ENCODE peak calls at places on chromosomes 2 and 18, in nine cellular contexts. One of them, this sample, is unnamed.
A peak's percentile ranks its signal among the peaks of the same experiment; 100 is the strongest.

GRCh38 chr2:96399342-96400048 is 63.9 kb downstream of the NCAPH start:
- DNase-seq in BE2C: no peak
- DNase-seq in activated CD8-positive, alpha-beta T cell treated with anti-CD3 and anti-CD28 coated beads for 36 hours: no peak
- DNase-seq in IMR-90: no peak
- DNase-seq in neural progenitor cell: peak; percentile 25
- DNase-seq in choroid plexus epithelial cell: no peak
- DNase-seq in nephron progenitor cell: no peak
- DNase-seq in dorsolateral prefrontal cortex: no peak
- DNase-seq in PC-9: no peak
- DNase-seq in this sample: no peak

GRCh38 chr2:207256476-207257207 is 90.9 kb upstream of the KLF7 start:
- DNase-seq in PC-9: no peak
- DNase-seq in dorsolateral prefrontal cortex: no peak
- DNase-seq in nephron progenitor cell: no peak
- DNase-seq in choroid plexus epithelial cell: peak; percentile 66
- DNase-seq in IMR-90: peak; percentile 71
- DNase-seq in neural progenitor cell: no peak
- DNase-seq in activated CD8-positive, alpha-beta T cell treated with anti-CD3 and anti-CD28 coated beads for 36 hours: no peak
- DNase-seq in BE2C: peak; percentile 72
- DNase-seq in this sample: no peak

GRCh38 chr18:26504831-26505230 is 43.5 kb downstream of the KCTD1 start:
- DNase-seq in nephron progenitor cell: no peak
- DNase-seq in neural progenitor cell: no peak
- DNase-seq in IMR-90: no peak
- DNase-seq in PC-9: no peak
- DNase-seq in BE2C: no peak
- DNase-seq in dorsolateral prefrontal cortex: no peak
- DNase-seq in activated CD8-positive, alpha-beta T cell treated with anti-CD3 and anti-CD28 coated beads for 36 hours: no peak
- DNase-seq in choroid plexus epithelial cell: no peak
- DNase-seq in this sample: no peak

GRCh38 chr18:54069729-54070128 is 154.7 kb downstream of the MBD2 start:
- DNase-seq in nephron progenitor cell: no peak
- DNase-seq in dorsolateral prefrontal cortex: no peak
- DNase-seq in PC-9: no peak
- DNase-seq in activated CD8-positive, alpha-beta T cell treated with anti-CD3 and anti-CD28 coated beads for 36 hours: no peak
- DNase-seq in choroid plexus epithelial cell: no peak
- DNase-seq in neural progenitor cell: no peak
- DNase-seq in BE2C: no peak
- DNase-seq in IMR-90: no peak
- DNase-seq in this sample: no peak

GRCh38 chr2:42191285-42192009 is 22.3 kb downstream of the EML4 start:
- DNase-seq in activated CD8-positive, alpha-beta T cell treated with anti-CD3 and anti-CD28 coated beads for 36 hours: no peak
- DNase-seq in choroid plexus epithelial cell: no peak
- DNase-seq in nephron progenitor cell: no peak
- DNase-seq in PC-9: no peak
- DNase-seq in IMR-90: no peak
- DNase-seq in neural progenitor cell: no peak
- DNase-seq in dorsolateral prefrontal cortex: no peak
- DNase-seq in BE2C: no peak
- DNase-seq in this sample: no peak

GRCh38 chr18:75125359-75126331 is 83.3 kb downstream of the PTGR3 start:
- DNase-seq in neural progenitor cell: no peak
- DNase-seq in nephron progenitor cell: no peak
- DNase-seq in activated CD8-positive, alpha-beta T cell treated with anti-CD3 and anti-CD28 coated beads for 36 hours: no peak
- DNase-seq in PC-9: no peak
- DNase-seq in IMR-90: no peak
- DNase-seq in BE2C: peak; percentile 46
- DNase-seq in choroid plexus epithelial cell: no peak
- DNase-seq in dorsolateral prefrontal cortex: no peak
- DNase-seq in this sample: no peak

GRCh38 chr18:22983175-22983574 is 50.0 kb downstream of the RBBP8 start:
- DNase-seq in PC-9: no peak
- DNase-seq in IMR-90: peak; percentile 64
- DNase-seq in BE2C: no peak
- DNase-seq in dorsolateral prefrontal cortex: no peak
- DNase-seq in activated CD8-positive, alpha-beta T cell treated with anti-CD3 and anti-CD28 coated beads for 36 hours: no peak
- DNase-seq in neural progenitor cell: peak; percentile 2
- DNase-seq in nephron progenitor cell: no peak
- DNase-seq in choroid plexus epithelial cell: peak; percentile 78
- DNase-seq in this sample: peak; percentile 23

GRCh38 chr2:152126664-152127063 is 27.8 kb upstream of the CACNB4 start:
- DNase-seq in activated CD8-positive, alpha-beta T cell treated with anti-CD3 and anti-CD28 coated beads for 36 hours: peak; percentile 20
- DNase-seq in nephron progenitor cell: no peak
- DNase-seq in dorsolateral prefrontal cortex: no peak
- DNase-seq in PC-9: no peak
- DNase-seq in neural progenitor cell: no peak
- DNase-seq in IMR-90: no peak
- DNase-seq in BE2C: peak; percentile 2
- DNase-seq in choroid plexus epithelial cell: no peak
- DNase-seq in this sample: no peak

GRCh38 chr2:224360801-224361251 is 41.1 kb downstream of the FAM124B start:
- DNase-seq in BE2C: no peak
- DNase-seq in choroid plexus epithelial cell: no peak
- DNase-seq in nephron progenitor cell: no peak
- DNase-seq in dorsolateral prefrontal cortex: no peak
- DNase-seq in PC-9: no peak
- DNase-seq in activated CD8-positive, alpha-beta T cell treated with anti-CD3 and anti-CD28 coated beads for 36 hours: no peak
- DNase-seq in neural progenitor cell: no peak
- DNase-seq in IMR-90: no peak
- DNase-seq in this sample: no peak

DNA sequence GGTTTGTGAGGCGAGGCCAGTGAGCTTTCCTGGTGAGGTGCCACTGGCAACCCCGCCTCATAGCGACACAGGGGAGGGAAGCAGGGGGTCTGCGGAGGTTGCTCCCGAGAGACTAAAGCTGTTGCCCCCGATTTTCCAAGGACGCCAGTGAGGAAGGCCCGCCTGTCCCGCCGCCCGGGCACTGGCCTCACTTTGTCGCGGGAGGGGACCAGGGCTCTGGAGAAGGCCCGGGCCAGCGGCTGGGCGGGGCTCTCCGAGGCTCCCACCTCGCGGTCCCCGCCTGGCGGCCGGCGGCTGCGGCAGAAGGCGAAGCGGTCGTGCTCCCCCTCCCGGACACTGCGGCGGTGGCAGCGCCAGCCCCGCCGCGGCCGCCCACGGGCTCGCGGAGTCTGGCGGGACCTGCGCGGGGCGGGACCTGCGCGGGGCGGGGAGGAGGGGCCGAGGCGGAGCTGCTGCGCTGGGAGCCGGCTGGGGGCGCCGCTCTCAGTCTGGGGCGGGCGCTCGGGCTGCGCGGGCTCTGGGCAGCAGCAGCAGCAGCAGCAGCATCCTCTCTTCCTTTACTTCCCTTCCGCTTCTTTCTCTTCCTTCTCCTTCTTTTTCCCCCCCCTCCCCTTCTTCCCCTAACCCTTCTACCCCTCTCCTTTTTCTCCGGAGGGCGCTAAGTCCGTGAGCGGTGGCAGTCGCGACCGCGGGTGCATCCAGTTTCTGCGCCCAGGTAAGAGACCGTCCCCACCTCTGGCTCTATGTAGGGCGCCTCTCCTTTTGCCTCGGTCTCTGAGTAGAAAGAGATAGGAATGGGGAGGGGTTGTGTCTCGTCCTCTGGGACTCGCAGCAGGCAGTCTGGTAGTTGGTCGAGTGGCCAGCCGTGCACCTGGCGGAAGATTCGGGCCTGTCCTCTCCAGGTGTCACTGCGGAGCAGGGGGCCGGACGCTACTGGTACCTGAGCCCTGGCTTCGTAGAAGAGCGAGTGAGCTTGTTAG is at the start of gene MAP2:
- DNase-seq in dorsolateral prefrontal cortex: peak; percentile 81
- DNase-seq in nephron progenitor cell: peak; percentile 92
- DNase-seq in choroid plexus epithelial cell: peak; percentile 81
- DNase-seq in IMR-90: peak; percentile 60
- DNase-seq in BE2C: peak; percentile 94
- DNase-seq in PC-9: peak; percentile 88
- DNase-seq in activated CD8-positive, alpha-beta T cell treated with anti-CD3 and anti-CD28 coated beads for 36 hours: peak; percentile 66
- DNase-seq in neural progenitor cell: peak; percentile 96
- DNase-seq in this sample: peak; percentile 90
- TF ChIP-seq CTCF in dorsolateral prefrontal cortex: peak; percentile 65
- TF ChIP-seq CTCF in nephron progenitor cell: peak; percentile 52
- TF ChIP-seq CTCF in choroid plexus epithelial cell: peak; percentile 55
- TF ChIP-seq CTCF in IMR-90: peak; percentile 99
- TF ChIP-seq CTCF in BE2C: peak; percentile 68
- TF ChIP-seq CTCF in PC-9: peak; percentile 36
- TF ChIP-seq CTCF in activated CD8-positive, alpha-beta T cell treated with anti-CD3 and anti-CD28 coated beads for 36 hours: peak; percentile 66
- TF ChIP-seq CTCF in neural progenitor cell: peak; percentile 90
- TF ChIP-seq CTCF in this sample: peak; percentile 84

DNA sequence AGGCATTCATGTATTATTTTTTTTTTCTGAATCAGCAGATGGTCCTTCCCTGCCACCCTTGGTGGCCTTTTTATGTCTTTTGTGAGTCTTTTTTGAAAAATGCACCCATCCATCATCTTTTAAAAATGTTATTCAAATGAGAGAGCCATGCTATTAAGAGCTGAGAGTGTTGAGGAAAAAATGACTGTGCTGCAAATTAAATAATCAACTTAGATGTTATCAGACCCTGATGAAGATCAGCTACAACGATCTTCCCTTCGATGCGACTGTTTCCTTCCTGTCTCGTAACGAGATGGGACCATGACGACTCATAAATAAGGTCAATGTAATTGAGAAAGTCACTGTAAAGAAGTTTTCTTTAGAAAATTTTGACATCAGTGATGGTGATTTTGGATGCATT is 44.4 kb downstream of the TRIB2 start:
- DNase-seq in nephron progenitor cell: no peak
- DNase-seq in BE2C: no peak
- DNase-seq in choroid plexus epithelial cell: no peak
- DNase-seq in activated CD8-positive, alpha-beta T cell treated with anti-CD3 and anti-CD28 coated beads for 36 hours: no peak
- DNase-seq in dorsolateral prefrontal cortex: no peak
- DNase-seq in neural progenitor cell: no peak
- DNase-seq in IMR-90: no peak
- DNase-seq in PC-9: no peak
- DNase-seq in this sample: no peak
- TF ChIP-seq CTCF in nephron progenitor cell: no peak
- TF ChIP-seq CTCF in BE2C: no peak
- TF ChIP-seq CTCF in choroid plexus epithelial cell: no peak
- TF ChIP-seq CTCF in activated CD8-positive, alpha-beta T cell treated with anti-CD3 and anti-CD28 coated beads for 36 hours: no peak
- TF ChIP-seq CTCF in dorsolateral prefrontal cortex: no peak
- TF ChIP-seq CTCF in neural progenitor cell: no peak
- TF ChIP-seq CTCF in IMR-90: no peak
- TF ChIP-seq CTCF in PC-9: no peak
- TF ChIP-seq CTCF in this sample: no peak

GRCh38 chr18:62399781-62400308 is 74.7 kb downstream of the TNFRSF11A start:
- DNase-seq in PC-9: peak; percentile 24
- DNase-seq in activated CD8-positive, alpha-beta T cell treated with anti-CD3 and anti-CD28 coated beads for 36 hours: no peak
- DNase-seq in dorsolateral prefrontal cortex: no peak
- DNase-seq in neural progenitor cell: peak; percentile 57
- DNase-seq in BE2C: no peak
- DNase-seq in nephron progenitor cell: no peak
- DNase-seq in choroid plexus epithelial cell: peak; percentile 22
- DNase-seq in IMR-90: no peak
- DNase-seq in this sample: no peak
- TF ChIP-seq CTCF in PC-9: peak; percentile 68
- TF ChIP-seq CTCF in activated CD8-positive, alpha-beta T cell treated with anti-CD3 and anti-CD28 coated beads for 36 hours: no peak
- TF ChIP-seq CTCF in dorsolateral prefrontal cortex: no peak
- TF ChIP-seq CTCF in neural progenitor cell: peak; percentile 51
- TF ChIP-seq CTCF in BE2C: no peak
- TF ChIP-seq CTCF in nephron progenitor cell: peak; percentile 31
- TF ChIP-seq CTCF in choroid plexus epithelial cell: peak; percentile 46
- TF ChIP-seq CTCF in IMR-90: peak; percentile 1
- TF ChIP-seq CTCF in this sample: no peak

DNA sequence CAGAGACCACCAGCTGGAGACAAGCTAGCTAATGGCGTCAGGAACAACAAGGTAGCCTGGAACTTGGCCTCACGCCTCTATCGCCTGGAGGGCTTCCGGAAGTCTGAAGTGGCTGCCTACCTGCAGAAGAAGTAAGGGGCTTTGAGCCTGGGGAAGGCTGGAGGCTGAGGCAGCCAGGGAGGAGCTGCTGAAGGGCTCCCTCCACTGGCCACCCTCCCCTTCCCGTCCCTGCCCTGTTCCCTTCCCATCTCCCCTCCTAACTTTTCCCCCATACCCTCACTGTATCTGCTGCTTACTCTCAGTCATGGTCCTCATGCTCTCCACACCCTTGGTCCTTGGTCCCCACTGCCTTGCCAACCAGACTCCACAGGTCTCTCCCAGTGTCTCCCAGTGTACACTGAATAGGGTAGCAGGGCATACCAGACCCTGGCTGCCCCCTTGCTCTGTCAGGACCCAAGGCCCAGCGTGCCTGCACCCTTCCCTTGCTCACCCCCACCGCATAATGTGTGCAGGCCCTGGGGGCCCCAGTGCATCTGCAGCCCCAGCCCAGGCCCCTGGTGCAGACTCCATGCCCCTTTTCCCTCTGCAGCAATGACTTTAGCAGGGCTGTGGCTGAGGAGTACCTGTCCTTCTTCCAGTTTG is 18.8 kb downstream of the PSD4 start:
- DNase-seq in nephron progenitor cell: no peak
- DNase-seq in PC-9: no peak
- DNase-seq in dorsolateral prefrontal cortex: no peak
- DNase-seq in choroid plexus epithelial cell: no peak
- DNase-seq in IMR-90: no peak
- DNase-seq in activated CD8-positive, alpha-beta T cell treated with anti-CD3 and anti-CD28 coated beads for 36 hours: no peak
- DNase-seq in neural progenitor cell: peak; percentile 37
- DNase-seq in BE2C: no peak
- DNase-seq in this sample: no peak
- TF ChIP-seq CTCF in nephron progenitor cell: no peak
- TF ChIP-seq CTCF in PC-9: no peak
- TF ChIP-seq CTCF in dorsolateral prefrontal cortex: no peak
- TF ChIP-seq CTCF in choroid plexus epithelial cell: peak; percentile 44
- TF ChIP-seq CTCF in IMR-90: no peak
- TF ChIP-seq CTCF in activated CD8-positive, alpha-beta T cell treated with anti-CD3 and anti-CD28 coated beads for 36 hours: no peak
- TF ChIP-seq CTCF in neural progenitor cell: peak; percentile 41
- TF ChIP-seq CTCF in BE2C: no peak
- TF ChIP-seq CTCF in this sample: no peak

GRCh38 chr2:219737270-219737691 is 109.9 kb downstream of the SLC4A3 start:
- DNase-seq in choroid plexus epithelial cell: peak; percentile 54
- DNase-seq in PC-9: peak; percentile 16
- DNase-seq in BE2C: no peak
- DNase-seq in nephron progenitor cell: peak; percentile 18
- DNase-seq in neural progenitor cell: peak; percentile 48
- DNase-seq in activated CD8-positive, alpha-beta T cell treated with anti-CD3 and anti-CD28 coated beads for 36 hours: no peak
- DNase-seq in IMR-90: peak; percentile 43
- DNase-seq in dorsolateral prefrontal cortex: no peak
- DNase-seq in this sample: no peak
- TF ChIP-seq CTCF in choroid plexus epithelial cell: peak; percentile 72
- TF ChIP-seq CTCF in PC-9: peak; percentile 44
- TF ChIP-seq CTCF in BE2C: peak; percentile 51
- TF ChIP-seq CTCF in nephron progenitor cell: peak; percentile 49
- TF ChIP-seq CTCF in neural progenitor cell: peak; percentile 65
- TF ChIP-seq CTCF in activated CD8-positive, alpha-beta T cell treated with anti-CD3 and anti-CD28 coated beads for 36 hours: no peak
- TF ChIP-seq CTCF in IMR-90: peak; percentile 62
- TF ChIP-seq CTCF in dorsolateral prefrontal cortex: peak; percentile 58
- TF ChIP-seq CTCF in this sample: peak; percentile 22

This sample was measured in GM13976.